ENCODE peak calls at places on chromosomes 12 and 14, in six cellular contexts. M is IMR-90, Z is mesendoderm, F is H9, Y is H1, W is neuronal stem cell. U is an unnamed sample.

GRCh38 chr14:61077946-61078738 is 97.1 kb downstream of the SLC38A6 start:
- DNase-seq in Z (no peak), M (peak), Y (no peak), W (no peak), F (no peak), U (no peak)

GRCh38 chr14:88352299-88353097 is 29.4 kb upstream of the KCNK10 start:
- DNase-seq in F (no peak), Z (no peak), Y (no peak), M (peak), W (no peak), U (no peak)

GRCh38 chr12:104751024-104751570 is 207.0 kb downstream of the SLC41A2 start:
- DNase-seq in Z (no peak), Y (no peak), F (peak), M (no peak), W (no peak), U (no peak)

GRCh38 chr12:123757555-123757954 is 4.5 kb upstream of the DNAH10 start:
- DNase-seq in F (no peak), W (no peak), Y (no peak), M (peak), Z (no peak), U (no peak)

GRCh38 chr12:57627504-57628279 is 5.3 kb downstream of the B4GALNT1 start:
- DNase-seq in Z (no peak), W (no peak), M (no peak), Y (peak), F (no peak), U (no peak)

GRCh38 chr12:97386133-97386581 is 76.4 kb upstream of the RMST start:
- DNase-seq in Z (peak), M (no peak), W (no peak), F (no peak), Y (no peak), U (no peak)

GRCh38 chr14:70972107-70972976 is 65.1 kb downstream of the PCNX1 start:
- DNase-seq in M (peak), Y (peak), Z (peak), F (peak), W (peak), U (peak)

GRCh38 chr14:63470877-63471565 is 72.2 kb downstream of the PPP2R5E start:
- DNase-seq in W (no peak), Z (no peak), F (no peak), M (peak), Y (no peak), U (peak)

GRCh38 chr12:92175961-92176360 is 30.3 kb upstream of the BTG1 start:
- DNase-seq in W (peak), Z (no peak), F (no peak), Y (no peak), M (no peak), U (no peak)
- H2BK15ac ChIP-seq in W (no peak), Z (no peak), F (no peak), Y (no peak), M (no peak), U (no peak)

GRCh38 chr12:52628111-52628507 is 9.8 kb upstream of the KRT73 start:
- DNase-seq in M (no peak), Y (peak), Z (no peak), F (peak), W (no peak), U (no peak)
- H3K27ac ChIP-seq in M (no peak), Y (no peak), Z (no peak), F (no peak), W (no peak), U (no peak)

DNA sequence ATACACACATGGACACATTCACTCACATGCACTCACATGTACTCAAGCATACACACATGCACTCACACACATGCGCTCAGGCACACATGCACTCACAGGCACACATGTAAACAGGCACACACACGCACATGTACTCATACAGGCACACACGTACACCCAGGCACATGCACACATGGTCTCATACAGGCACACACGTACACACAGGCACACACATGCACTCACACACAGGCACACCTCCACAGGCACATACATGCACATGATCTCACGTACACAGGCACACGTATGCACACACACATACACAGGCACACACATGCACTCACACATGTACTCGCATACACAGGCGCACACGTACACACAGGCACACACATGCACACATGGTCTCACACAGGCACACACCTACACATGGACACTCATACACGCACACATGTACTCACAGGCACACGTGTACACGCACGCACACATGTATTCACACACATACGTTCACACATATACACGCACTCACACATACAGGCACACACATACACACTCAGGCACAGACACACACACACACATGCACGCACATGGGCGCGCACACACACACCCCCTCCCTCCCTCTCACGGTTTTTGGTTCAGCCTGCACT is 138.9 kb downstream of the CACNA1C start:
- DNase-seq in M (no peak), F (no peak), Y (no peak), Z (no peak), W (no peak), U (no peak)
- H2BK15ac ChIP-seq in M (no peak), F (no peak), Y (peak), Z (no peak), W (no peak), U (no peak)

DNA sequence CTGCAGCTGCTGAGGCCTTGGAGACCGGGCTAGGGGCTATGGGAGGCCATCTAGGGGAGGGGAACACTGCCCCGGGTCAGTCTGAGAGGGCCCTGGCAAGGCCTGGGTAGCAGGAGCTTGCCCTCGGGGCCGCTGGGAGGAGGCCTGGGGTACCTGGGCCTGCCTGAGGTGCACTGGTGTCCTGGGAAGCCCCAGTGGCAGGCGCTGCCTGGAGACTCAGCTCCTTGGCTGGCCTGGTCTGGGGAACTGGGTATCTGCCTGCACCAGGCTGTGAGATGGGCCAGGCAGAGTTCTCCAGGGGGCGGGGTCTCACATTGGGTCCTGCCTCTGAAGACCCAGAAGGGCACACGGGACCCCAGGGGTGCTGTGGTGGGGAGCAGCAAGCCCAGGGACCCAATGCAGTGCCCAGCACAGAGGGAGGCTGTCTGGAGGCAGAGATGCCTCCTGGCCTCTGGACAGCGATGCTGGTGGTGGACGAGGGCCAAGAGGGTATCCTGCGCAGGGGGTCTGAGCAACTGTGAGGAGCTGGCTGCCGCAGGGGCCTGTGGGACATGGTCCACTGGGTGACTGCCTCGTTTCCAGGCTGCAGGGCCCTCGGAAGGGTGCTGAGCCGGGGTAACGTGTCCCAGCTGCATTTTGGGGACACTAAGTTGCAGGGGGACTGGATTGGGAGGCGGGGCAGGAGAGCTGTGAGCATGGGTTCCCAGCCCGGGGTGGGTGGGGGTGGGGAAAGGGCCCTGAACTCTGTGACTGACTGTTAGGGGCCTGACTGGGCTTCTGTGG is 7.5 kb upstream of the MTA1 start:
- DNase-seq in W (no peak), M (no peak), F (no peak), Z (no peak), Y (no peak), U (no peak)
- H3K27ac ChIP-seq in W (no peak), M (no peak), F (no peak), Z (no peak), Y (no peak), U (no peak)

DNA sequence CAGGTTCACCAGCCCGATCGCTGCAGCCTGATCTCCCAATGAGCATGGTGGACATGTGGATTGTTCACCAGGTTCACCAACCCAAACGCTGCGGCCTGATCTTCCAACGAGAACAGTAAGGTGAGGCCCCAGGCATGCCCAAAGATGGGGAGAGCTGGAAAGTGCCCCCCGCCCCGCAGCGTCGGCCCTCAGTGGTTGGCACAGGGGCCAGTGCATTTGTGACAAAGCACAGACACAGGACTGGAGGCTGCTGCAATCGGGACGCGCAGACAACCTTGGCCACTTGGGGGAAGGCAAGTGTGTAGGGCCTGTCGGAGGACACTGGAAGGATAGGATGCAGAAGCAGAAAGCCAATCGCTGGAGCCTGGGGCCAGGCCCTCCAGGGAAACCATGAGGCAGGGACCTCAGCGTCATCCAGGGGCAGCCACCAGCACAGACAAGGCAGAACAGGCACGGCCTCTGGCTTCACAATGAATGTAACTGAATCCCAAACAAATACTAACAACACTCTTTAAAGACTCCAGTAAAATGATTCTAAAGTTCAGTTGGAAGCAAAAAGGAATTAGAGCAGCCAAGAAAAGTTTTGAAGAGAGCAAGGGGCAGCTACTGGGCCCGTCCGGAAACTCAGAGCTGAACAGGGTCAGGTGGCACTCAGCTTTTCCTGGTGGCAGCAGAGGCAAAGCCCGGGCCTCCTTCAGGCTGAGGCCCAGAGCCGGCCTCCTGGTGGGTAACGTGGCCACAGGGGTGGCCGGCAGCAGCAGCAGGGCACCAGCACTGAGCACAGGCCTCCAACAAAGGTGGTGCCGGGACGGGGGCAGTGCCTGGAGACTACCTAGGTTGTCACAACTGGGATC is 13.3 kb downstream of the BRF1 start:
- DNase-seq in W (no peak), M (no peak), F (no peak), Z (peak), Y (no peak), U (no peak)
- H2BK15ac ChIP-seq in W (no peak), M (no peak), F (no peak), Z (no peak), Y (no peak), U (no peak)

DNA sequence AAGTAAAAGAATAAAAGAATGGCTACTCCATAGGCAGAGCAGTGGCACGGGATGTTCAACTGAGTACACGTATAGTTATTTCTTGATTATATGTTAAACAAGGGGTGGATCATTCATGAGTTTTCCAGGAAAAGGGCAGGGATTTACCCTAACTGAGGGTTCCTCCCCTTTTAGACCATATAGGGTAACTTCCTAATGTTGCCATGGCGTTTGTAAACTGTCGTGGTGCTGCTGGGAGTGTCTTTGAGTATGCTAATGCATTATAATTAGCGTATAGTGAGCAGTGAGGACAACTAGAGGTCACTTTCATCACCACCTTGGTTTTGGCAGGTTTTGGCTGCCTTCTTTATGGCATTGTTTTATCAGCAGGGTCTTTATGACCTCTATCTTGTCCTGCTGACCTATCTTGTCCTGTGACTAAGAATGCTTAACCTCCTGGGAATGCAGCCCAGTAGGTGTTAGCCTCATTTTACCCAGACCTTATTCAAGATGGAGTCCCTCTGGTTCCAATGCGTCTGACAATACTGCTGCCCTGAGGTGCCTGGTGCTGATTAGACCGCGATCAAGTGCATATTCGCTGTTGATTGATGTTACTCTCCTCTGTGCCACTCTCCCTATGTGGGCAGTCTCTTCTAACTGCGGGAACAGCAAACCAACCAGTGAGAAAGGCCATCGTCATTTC is 67.6 kb upstream of the AMN1 start:
- DNase-seq in M (no peak), Z (peak), W (no peak), Y (no peak), F (no peak), U (no peak)
- H3K27ac ChIP-seq in M (no peak), Z (no peak), W (no peak), Y (no peak), F (no peak), U (no peak)